ENCODE peak calls at places on chromosomes 12 and 14, in seven cellular contexts. One of them, this sample, is unnamed.

GRCh38 chr14:61965030-61965745 is 203.0 kb downstream of the SNAPC1 start:
- ATAC-seq in stimulated activated naive CD8-positive, alpha-beta T cell treated with anti-CD3 and anti-CD28 coated beads, Interleukin-15, Interleukin-2, amounts not matched to agents 100 U/mL and 50 U/mL, for 24 hours: no peak
- ATAC-seq in T-cell: no peak
- ATAC-seq in right cardiac atrium: no peak
- ATAC-seq in CD4-positive, alpha-beta T cell: no peak
- ATAC-seq in left ventricle myocardium superior: no peak
- ATAC-seq in activated T-cell treated with anti-CD3 and anti-CD28 coated beads, Interleukin-2, amount 50 U/mL, for 4 hours: no peak
- ATAC-seq in this sample: no peak

GRCh38 chr14:106044949-106045596 is 518.7 kb downstream of the TMEM121 start:
- ATAC-seq in left ventricle myocardium superior: no peak
- ATAC-seq in stimulated activated naive CD8-positive, alpha-beta T cell treated with anti-CD3 and anti-CD28 coated beads, Interleukin-15, Interleukin-2, amounts not matched to agents 100 U/mL and 50 U/mL, for 24 hours: peak
- ATAC-seq in right cardiac atrium: no peak
- ATAC-seq in CD4-positive, alpha-beta T cell: peak
- ATAC-seq in activated T-cell treated with anti-CD3 and anti-CD28 coated beads, Interleukin-2, amount 50 U/mL, for 4 hours: peak
- ATAC-seq in T-cell: peak
- ATAC-seq in this sample: peak

GRCh38 chr14:31096255-31096654 is 70.1 kb upstream of the STRN3 start:
- ATAC-seq in stimulated activated naive CD8-positive, alpha-beta T cell treated with anti-CD3 and anti-CD28 coated beads, Interleukin-15, Interleukin-2, amounts not matched to agents 100 U/mL and 50 U/mL, for 24 hours: no peak
- ATAC-seq in T-cell: no peak
- ATAC-seq in activated T-cell treated with anti-CD3 and anti-CD28 coated beads, Interleukin-2, amount 50 U/mL, for 4 hours: no peak
- ATAC-seq in CD4-positive, alpha-beta T cell: no peak
- ATAC-seq in right cardiac atrium: no peak
- ATAC-seq in left ventricle myocardium superior: no peak
- ATAC-seq in this sample: no peak

GRCh38 chr12:623172-623864 is 39.9 kb downstream of the NINJ2 start:
- ATAC-seq in CD4-positive, alpha-beta T cell: no peak
- ATAC-seq in right cardiac atrium: peak
- ATAC-seq in stimulated activated naive CD8-positive, alpha-beta T cell treated with anti-CD3 and anti-CD28 coated beads, Interleukin-15, Interleukin-2, amounts not matched to agents 100 U/mL and 50 U/mL, for 24 hours: no peak
- ATAC-seq in T-cell: no peak
- ATAC-seq in activated T-cell treated with anti-CD3 and anti-CD28 coated beads, Interleukin-2, amount 50 U/mL, for 4 hours: no peak
- ATAC-seq in left ventricle myocardium superior: peak
- ATAC-seq in this sample: no peak

GRCh38 chr14:105075364-105076295 is 10.4 kb upstream of the GPR132 start:
- ATAC-seq in T-cell: peak
- ATAC-seq in activated T-cell treated with anti-CD3 and anti-CD28 coated beads, Interleukin-2, amount 50 U/mL, for 4 hours: peak
- ATAC-seq in stimulated activated naive CD8-positive, alpha-beta T cell treated with anti-CD3 and anti-CD28 coated beads, Interleukin-15, Interleukin-2, amounts not matched to agents 100 U/mL and 50 U/mL, for 24 hours: peak
- ATAC-seq in right cardiac atrium: peak
- ATAC-seq in CD4-positive, alpha-beta T cell: peak
- ATAC-seq in left ventricle myocardium superior: peak
- ATAC-seq in this sample: peak

GRCh38 chr14:26377150-26377549 is 220.7 kb downstream of the NOVA1 start:
- ATAC-seq in stimulated activated naive CD8-positive, alpha-beta T cell treated with anti-CD3 and anti-CD28 coated beads, Interleukin-15, Interleukin-2, amounts not matched to agents 100 U/mL and 50 U/mL, for 24 hours: no peak
- ATAC-seq in left ventricle myocardium superior: no peak
- ATAC-seq in right cardiac atrium: no peak
- ATAC-seq in CD4-positive, alpha-beta T cell: no peak
- ATAC-seq in activated T-cell treated with anti-CD3 and anti-CD28 coated beads, Interleukin-2, amount 50 U/mL, for 4 hours: no peak
- ATAC-seq in T-cell: no peak
- ATAC-seq in this sample: no peak

GRCh38 chr12:8822298-8822697 is at the start of gene A2ML1:
- ATAC-seq in right cardiac atrium: no peak
- ATAC-seq in stimulated activated naive CD8-positive, alpha-beta T cell treated with anti-CD3 and anti-CD28 coated beads, Interleukin-15, Interleukin-2, amounts not matched to agents 100 U/mL and 50 U/mL, for 24 hours: no peak
- ATAC-seq in CD4-positive, alpha-beta T cell: no peak
- ATAC-seq in activated T-cell treated with anti-CD3 and anti-CD28 coated beads, Interleukin-2, amount 50 U/mL, for 4 hours: no peak
- ATAC-seq in T-cell: no peak
- ATAC-seq in left ventricle myocardium superior: no peak
- ATAC-seq in this sample: no peak

GRCh38 chr14:56416213-56416612 is 163.4 kb upstream of the TMEM260 start:
- ATAC-seq in right cardiac atrium: no peak
- ATAC-seq in activated T-cell treated with anti-CD3 and anti-CD28 coated beads, Interleukin-2, amount 50 U/mL, for 4 hours: no peak
- ATAC-seq in CD4-positive, alpha-beta T cell: no peak
- ATAC-seq in left ventricle myocardium superior: no peak
- ATAC-seq in stimulated activated naive CD8-positive, alpha-beta T cell treated with anti-CD3 and anti-CD28 coated beads, Interleukin-15, Interleukin-2, amounts not matched to agents 100 U/mL and 50 U/mL, for 24 hours: peak
- ATAC-seq in T-cell: no peak
- ATAC-seq in this sample: no peak

GRCh38 chr14:105205718-105206208 is 24.7 kb upstream of the NUDT14 start:
- ATAC-seq in stimulated activated naive CD8-positive, alpha-beta T cell treated with anti-CD3 and anti-CD28 coated beads, Interleukin-15, Interleukin-2, amounts not matched to agents 100 U/mL and 50 U/mL, for 24 hours: no peak
- ATAC-seq in CD4-positive, alpha-beta T cell: no peak
- ATAC-seq in activated T-cell treated with anti-CD3 and anti-CD28 coated beads, Interleukin-2, amount 50 U/mL, for 4 hours: no peak
- ATAC-seq in right cardiac atrium: peak
- ATAC-seq in T-cell: no peak
- ATAC-seq in left ventricle myocardium superior: peak
- ATAC-seq in this sample: no peak

GRCh38 chr14:68680541-68681051 is 112.3 kb downstream of the ZFP36L1 start:
- ATAC-seq in activated T-cell treated with anti-CD3 and anti-CD28 coated beads, Interleukin-2, amount 50 U/mL, for 4 hours: no peak
- ATAC-seq in right cardiac atrium: peak
- ATAC-seq in left ventricle myocardium superior: peak
- ATAC-seq in CD4-positive, alpha-beta T cell: no peak
- ATAC-seq in T-cell: no peak
- ATAC-seq in stimulated activated naive CD8-positive, alpha-beta T cell treated with anti-CD3 and anti-CD28 coated beads, Interleukin-15, Interleukin-2, amounts not matched to agents 100 U/mL and 50 U/mL, for 24 hours: no peak
- ATAC-seq in this sample: no peak

GRCh38 chr12:26198742-26199141 is 3.4 kb downstream of the SSPN start:
- ATAC-seq in activated T-cell treated with anti-CD3 and anti-CD28 coated beads, Interleukin-2, amount 50 U/mL, for 4 hours: no peak
- ATAC-seq in right cardiac atrium: peak
- ATAC-seq in left ventricle myocardium superior: no peak
- ATAC-seq in stimulated activated naive CD8-positive, alpha-beta T cell treated with anti-CD3 and anti-CD28 coated beads, Interleukin-15, Interleukin-2, amounts not matched to agents 100 U/mL and 50 U/mL, for 24 hours: no peak
- ATAC-seq in T-cell: no peak
- ATAC-seq in CD4-positive, alpha-beta T cell: no peak
- ATAC-seq in this sample: no peak

GRCh38 chr14:74549588-74549987 is 56.0 kb downstream of the ISCA2 start:
- ATAC-seq in right cardiac atrium: no peak
- ATAC-seq in stimulated activated naive CD8-positive, alpha-beta T cell treated with anti-CD3 and anti-CD28 coated beads, Interleukin-15, Interleukin-2, amounts not matched to agents 100 U/mL and 50 U/mL, for 24 hours: peak
- ATAC-seq in activated T-cell treated with anti-CD3 and anti-CD28 coated beads, Interleukin-2, amount 50 U/mL, for 4 hours: no peak
- ATAC-seq in CD4-positive, alpha-beta T cell: no peak
- ATAC-seq in T-cell: no peak
- ATAC-seq in left ventricle myocardium superior: peak
- ATAC-seq in this sample: no peak

GRCh38 chr14:61387076-61387475 is 65.7 kb downstream of the PRKCH start:
- ATAC-seq in stimulated activated naive CD8-positive, alpha-beta T cell treated with anti-CD3 and anti-CD28 coated beads, Interleukin-15, Interleukin-2, amounts not matched to agents 100 U/mL and 50 U/mL, for 24 hours: no peak
- ATAC-seq in activated T-cell treated with anti-CD3 and anti-CD28 coated beads, Interleukin-2, amount 50 U/mL, for 4 hours: no peak
- ATAC-seq in left ventricle myocardium superior: peak
- ATAC-seq in right cardiac atrium: no peak
- ATAC-seq in CD4-positive, alpha-beta T cell: no peak
- ATAC-seq in T-cell: no peak
- ATAC-seq in this sample: no peak

GRCh38 chr12:1644113-1644512 is 15.1 kb downstream of the WNT5B start:
- ATAC-seq in right cardiac atrium: no peak
- ATAC-seq in CD4-positive, alpha-beta T cell: no peak
- ATAC-seq in stimulated activated naive CD8-positive, alpha-beta T cell treated with anti-CD3 and anti-CD28 coated beads, Interleukin-15, Interleukin-2, amounts not matched to agents 100 U/mL and 50 U/mL, for 24 hours: no peak
- ATAC-seq in activated T-cell treated with anti-CD3 and anti-CD28 coated beads, Interleukin-2, amount 50 U/mL, for 4 hours: no peak
- ATAC-seq in left ventricle myocardium superior: peak
- ATAC-seq in T-cell: no peak
- ATAC-seq in this sample: no peak

GRCh38 chr14:72643317-72643801 is 250.5 kb downstream of the DPF3 start:
- ATAC-seq in stimulated activated naive CD8-positive, alpha-beta T cell treated with anti-CD3 and anti-CD28 coated beads, Interleukin-15, Interleukin-2, amounts not matched to agents 100 U/mL and 50 U/mL, for 24 hours: no peak
- ATAC-seq in right cardiac atrium: peak
- ATAC-seq in CD4-positive, alpha-beta T cell: no peak
- ATAC-seq in activated T-cell treated with anti-CD3 and anti-CD28 coated beads, Interleukin-2, amount 50 U/mL, for 4 hours: no peak
- ATAC-seq in T-cell: no peak
- ATAC-seq in left ventricle myocardium superior: peak
- ATAC-seq in this sample: no peak

GRCh38 chr14:94008234-94008633 is 11.1 kb downstream of the CCDC197 start:
- ATAC-seq in CD4-positive, alpha-beta T cell: no peak
- ATAC-seq in activated T-cell treated with anti-CD3 and anti-CD28 coated beads, Interleukin-2, amount 50 U/mL, for 4 hours: no peak
- ATAC-seq in T-cell: no peak
- ATAC-seq in right cardiac atrium: no peak
- ATAC-seq in stimulated activated naive CD8-positive, alpha-beta T cell treated with anti-CD3 and anti-CD28 coated beads, Interleukin-15, Interleukin-2, amounts not matched to agents 100 U/mL and 50 U/mL, for 24 hours: peak
- ATAC-seq in left ventricle myocardium superior: no peak
- ATAC-seq in this sample: no peak

GRCh38 chr12:117497407-117497806 is 136.0 kb upstream of the NOS1 start:
- ATAC-seq in activated T-cell treated with anti-CD3 and anti-CD28 coated beads, Interleukin-2, amount 50 U/mL, for 4 hours: no peak
- ATAC-seq in CD4-positive, alpha-beta T cell: no peak
- ATAC-seq in T-cell: no peak
- ATAC-seq in right cardiac atrium: no peak
- ATAC-seq in stimulated activated naive CD8-positive, alpha-beta T cell treated with anti-CD3 and anti-CD28 coated beads, Interleukin-15, Interleukin-2, amounts not matched to agents 100 U/mL and 50 U/mL, for 24 hours: no peak
- ATAC-seq in left ventricle myocardium superior: no peak
- ATAC-seq in this sample: no peak

GRCh38 chr12:53483225-53483978 is 15.9 kb downstream of the MAP3K12 start:
- ATAC-seq in stimulated activated naive CD8-positive, alpha-beta T cell treated with anti-CD3 and anti-CD28 coated beads, Interleukin-15, Interleukin-2, amounts not matched to agents 100 U/mL and 50 U/mL, for 24 hours: no peak
- ATAC-seq in T-cell: no peak
- ATAC-seq in activated T-cell treated with anti-CD3 and anti-CD28 coated beads, Interleukin-2, amount 50 U/mL, for 4 hours: peak
- ATAC-seq in right cardiac atrium: peak
- ATAC-seq in left ventricle myocardium superior: peak
- ATAC-seq in CD4-positive, alpha-beta T cell: no peak
- ATAC-seq in this sample: peak

GRCh38 chr14:100363053-100363452 is 39.9 kb downstream of the SLC25A47 start:
- ATAC-seq in activated T-cell treated with anti-CD3 and anti-CD28 coated beads, Interleukin-2, amount 50 U/mL, for 4 hours: no peak
- ATAC-seq in right cardiac atrium: no peak
- ATAC-seq in T-cell: no peak
- ATAC-seq in left ventricle myocardium superior: no peak
- ATAC-seq in stimulated activated naive CD8-positive, alpha-beta T cell treated with anti-CD3 and anti-CD28 coated beads, Interleukin-15, Interleukin-2, amounts not matched to agents 100 U/mL and 50 U/mL, for 24 hours: no peak
- ATAC-seq in CD4-positive, alpha-beta T cell: no peak
- ATAC-seq in this sample: no peak

GRCh38 chr12:6970096-6970527 is 352 bp downstream of the PHB2 start:
- ATAC-seq in left ventricle myocardium superior: no peak
- ATAC-seq in T-cell: no peak
- ATAC-seq in right cardiac atrium: peak
- ATAC-seq in CD4-positive, alpha-beta T cell: peak
- ATAC-seq in activated T-cell treated with anti-CD3 and anti-CD28 coated beads, Interleukin-2, amount 50 U/mL, for 4 hours: peak
- ATAC-seq in stimulated activated naive CD8-positive, alpha-beta T cell treated with anti-CD3 and anti-CD28 coated beads, Interleukin-15, Interleukin-2, amounts not matched to agents 100 U/mL and 50 U/mL, for 24 hours: no peak
- ATAC-seq in this sample: no peak

GRCh38 chr14:43651896-43652295 is 855.2 kb downstream of the FSCB start:
- ATAC-seq in right cardiac atrium: no peak
- ATAC-seq in CD4-positive, alpha-beta T cell: no peak
- ATAC-seq in left ventricle myocardium superior: no peak
- ATAC-seq in T-cell: no peak
- ATAC-seq in stimulated activated naive CD8-positive, alpha-beta T cell treated with anti-CD3 and anti-CD28 coated beads, Interleukin-15, Interleukin-2, amounts not matched to agents 100 U/mL and 50 U/mL, for 24 hours: no peak
- ATAC-seq in activated T-cell treated with anti-CD3 and anti-CD28 coated beads, Interleukin-2, amount 50 U/mL, for 4 hours: no peak
- ATAC-seq in this sample: no peak

GRCh38 chr12:45040977-45041376 is 9.9 kb downstream of the DBX2 start:
- ATAC-seq in CD4-positive, alpha-beta T cell: no peak
- ATAC-seq in left ventricle myocardium superior: no peak
- ATAC-seq in activated T-cell treated with anti-CD3 and anti-CD28 coated beads, Interleukin-2, amount 50 U/mL, for 4 hours: no peak
- ATAC-seq in right cardiac atrium: no peak
- ATAC-seq in T-cell: no peak
- ATAC-seq in stimulated activated naive CD8-positive, alpha-beta T cell treated with anti-CD3 and anti-CD28 coated beads, Interleukin-15, Interleukin-2, amounts not matched to agents 100 U/mL and 50 U/mL, for 24 hours: no peak
- ATAC-seq in this sample: no peak

GRCh38 chr12:107929436-107929835 is 154.9 kb downstream of the ASCL4 start:
- ATAC-seq in left ventricle myocardium superior: no peak
- ATAC-seq in CD4-positive, alpha-beta T cell: no peak
- ATAC-seq in right cardiac atrium: no peak
- ATAC-seq in stimulated activated naive CD8-positive, alpha-beta T cell treated with anti-CD3 and anti-CD28 coated beads, Interleukin-15, Interleukin-2, amounts not matched to agents 100 U/mL and 50 U/mL, for 24 hours: no peak
- ATAC-seq in activated T-cell treated with anti-CD3 and anti-CD28 coated beads, Interleukin-2, amount 50 U/mL, for 4 hours: no peak
- ATAC-seq in T-cell: peak
- ATAC-seq in this sample: no peak

GRCh38 chr12:111389635-111390034 is 16.1 kb upstream of the SH2B3 start:
- ATAC-seq in right cardiac atrium: no peak
- ATAC-seq in stimulated activated naive CD8-positive, alpha-beta T cell treated with anti-CD3 and anti-CD28 coated beads, Interleukin-15, Interleukin-2, amounts not matched to agents 100 U/mL and 50 U/mL, for 24 hours: no peak
- ATAC-seq in left ventricle myocardium superior: no peak
- ATAC-seq in T-cell: no peak
- ATAC-seq in activated T-cell treated with anti-CD3 and anti-CD28 coated beads, Interleukin-2, amount 50 U/mL, for 4 hours: no peak
- ATAC-seq in CD4-positive, alpha-beta T cell: no peak
- ATAC-seq in this sample: peak

GRCh38 chr14:58298880-58299664 is 717 bp downstream of the ARID4A start:
- ATAC-seq in right cardiac atrium: peak
- ATAC-seq in left ventricle myocardium superior: peak
- ATAC-seq in T-cell: no peak
- ATAC-seq in CD4-positive, alpha-beta T cell: no peak
- ATAC-seq in stimulated activated naive CD8-positive, alpha-beta T cell treated with anti-CD3 and anti-CD28 coated beads, Interleukin-15, Interleukin-2, amounts not matched to agents 100 U/mL and 50 U/mL, for 24 hours: peak
- ATAC-seq in activated T-cell treated with anti-CD3 and anti-CD28 coated beads, Interleukin-2, amount 50 U/mL, for 4 hours: peak
- ATAC-seq in this sample: peak

GRCh38 chr12:120078868-120079267 is 37.7 kb downstream of the RAB35 start:
- ATAC-seq in stimulated activated naive CD8-positive, alpha-beta T cell treated with anti-CD3 and anti-CD28 coated beads, Interleukin-15, Interleukin-2, amounts not matched to agents 100 U/mL and 50 U/mL, for 24 hours: no peak
- ATAC-seq in T-cell: peak
- ATAC-seq in left ventricle myocardium superior: peak
- ATAC-seq in activated T-cell treated with anti-CD3 and anti-CD28 coated beads, Interleukin-2, amount 50 U/mL, for 4 hours: peak
- ATAC-seq in right cardiac atrium: peak
- ATAC-seq in CD4-positive, alpha-beta T cell: peak
- ATAC-seq in this sample: no peak

GRCh38 chr12:112111931-112112330 is 3.3 kb upstream of the NAA25 start:
- ATAC-seq in T-cell: no peak
- ATAC-seq in right cardiac atrium: no peak
- ATAC-seq in CD4-positive, alpha-beta T cell: no peak
- ATAC-seq in stimulated activated naive CD8-positive, alpha-beta T cell treated with anti-CD3 and anti-CD28 coated beads, Interleukin-15, Interleukin-2, amounts not matched to agents 100 U/mL and 50 U/mL, for 24 hours: no peak
- ATAC-seq in left ventricle myocardium superior: no peak
- ATAC-seq in activated T-cell treated with anti-CD3 and anti-CD28 coated beads, Interleukin-2, amount 50 U/mL, for 4 hours: no peak
- ATAC-seq in this sample: no peak

GRCh38 chr14:22848391-22849164 is 12.2 kb downstream of the MMP14 start:
- ATAC-seq in right cardiac atrium: peak
- ATAC-seq in CD4-positive, alpha-beta T cell: no peak
- ATAC-seq in activated T-cell treated with anti-CD3 and anti-CD28 coated beads, Interleukin-2, amount 50 U/mL, for 4 hours: no peak
- ATAC-seq in T-cell: no peak
- ATAC-seq in stimulated activated naive CD8-positive, alpha-beta T cell treated with anti-CD3 and anti-CD28 coated beads, Interleukin-15, Interleukin-2, amounts not matched to agents 100 U/mL and 50 U/mL, for 24 hours: no peak
- ATAC-seq in left ventricle myocardium superior: peak
- ATAC-seq in this sample: no peak

GRCh38 chr14:95679995-95680735 is 6.1 kb upstream of the TCL1B start:
- ATAC-seq in stimulated activated naive CD8-positive, alpha-beta T cell treated with anti-CD3 and anti-CD28 coated beads, Interleukin-15, Interleukin-2, amounts not matched to agents 100 U/mL and 50 U/mL, for 24 hours: no peak
- ATAC-seq in right cardiac atrium: no peak
- ATAC-seq in CD4-positive, alpha-beta T cell: no peak
- ATAC-seq in activated T-cell treated with anti-CD3 and anti-CD28 coated beads, Interleukin-2, amount 50 U/mL, for 4 hours: no peak
- ATAC-seq in T-cell: no peak
- ATAC-seq in left ventricle myocardium superior: no peak
- ATAC-seq in this sample: no peak

GRCh38 chr12:15782667-15783066 is 6.5 kb downstream of the EPS8 start:
- ATAC-seq in stimulated activated naive CD8-positive, alpha-beta T cell treated with anti-CD3 and anti-CD28 coated beads, Interleukin-15, Interleukin-2, amounts not matched to agents 100 U/mL and 50 U/mL, for 24 hours: no peak
- ATAC-seq in T-cell: no peak
- ATAC-seq in right cardiac atrium: no peak
- ATAC-seq in left ventricle myocardium superior: no peak
- ATAC-seq in activated T-cell treated with anti-CD3 and anti-CD28 coated beads, Interleukin-2, amount 50 U/mL, for 4 hours: no peak
- ATAC-seq in CD4-positive, alpha-beta T cell: no peak
- ATAC-seq in this sample: no peak

This sample was measured in stimulated activated memory B cell treated with anti-CD40 and anti-IgM and Interleukin-4, amounts not matched to agents 10 μg/mL and 1 μg/mL and 100 μg/mL, for 72 hours.